ENCODE peak calls at places on chromosomes 11 and 22, in four cellular contexts. Y is heart left ventricle; Z is spleen; S is CD8-positive, alpha-beta memory T cell. M is an unnamed sample.
A peak's percentile ranks its signal among the peaks of the same experiment; 100 is the strongest.

GRCh38 chr11:1351278-1351937 is 38.3 kb upstream of the BRSK2 start:
- DNase-seq in Y (no peak), Z (peak; percentile 3), S (no peak), M (no peak)

GRCh38 chr22:42560781-42561180 is 7.0 kb downstream of the SERHL2 start:
- DNase-seq in Y (no peak), Z (no peak), S (no peak), M (no peak)

GRCh38 chr22:45376703-45377102 is 36.7 kb downstream of the SMC1B start:
- DNase-seq in Y (no peak), Z (no peak), S (no peak), M (peak; percentile 59)

GRCh38 chr11:44958165-44958564 is 7.5 kb upstream of the TP53I11 start:
- DNase-seq in Y (no peak), Z (no peak), S (no peak), M (no peak)

GRCh38 chr11:94183886-94184264 is 55.2 kb downstream of the PANX1 start:
- DNase-seq in Y (peak; percentile 46), Z (no peak), S (no peak), M (peak; percentile 49)

GRCh38 chr11:133467686-133468085 is 64.6 kb downstream of the OPCML start:
- DNase-seq in Y (no peak), Z (no peak), S (no peak), M (no peak)

GRCh38 chr11:75554258-75555022 is 7.6 kb upstream of the SERPINH1 start:
- DNase-seq in Y (peak; percentile 95), Z (no peak), S (no peak), M (peak; percentile 98)

GRCh38 chr11:104338186-104338585 is 174.2 kb upstream of the PDGFD start:
- DNase-seq in Y (no peak), Z (no peak), S (no peak), M (no peak)

GRCh38 chr11:45692808-45693453 is 27.5 kb upstream of the CHST1 start:
- DNase-seq in Y (no peak), Z (peak; percentile 18), S (no peak), M (no peak)

GRCh38 chr11:71129624-71130023 is 122.8 kb downstream of the SHANK2 start:
- DNase-seq in Y (no peak), Z (peak; percentile 24), S (no peak), M (no peak)

GRCh38 chr22:46803031-46803880 is 40.8 kb downstream of the TBC1D22A start:
- DNase-seq in Y (peak; percentile 49), Z (peak; percentile 93), S (peak; percentile 66), M (peak; percentile 76)

GRCh38 chr11:110076388-110076965 is 16.7 kb upstream of the ZC3H12C start:
- DNase-seq in Y (no peak), Z (no peak), S (no peak), M (no peak)

GRCh38 chr11:13229675-13230359 is 47.8 kb upstream of the BMAL1 start:
- DNase-seq in Y (no peak), Z (no peak), S (no peak), M (no peak)

GRCh38 chr11:80860632-80861031 is 1419.8 kb upstream of the TENM4 start:
- DNase-seq in Y (no peak), Z (no peak), S (no peak), M (no peak)

GRCh38 chr11:117305145-117305544 is 10.9 kb downstream of the BACE1 start:
- DNase-seq in Y (no peak), Z (no peak), S (no peak), M (no peak)

GRCh38 chr11:36048496-36049247 is 104.8 kb downstream of the LDLRAD3 start:
- DNase-seq in Y (no peak), Z (no peak), S (no peak), M (no peak)

GRCh38 chr11:2296913-2297622 is 4.7 kb downstream of the C11orf21 start:
- DNase-seq in Y (peak; percentile 13), Z (no peak), S (no peak), M (no peak)

GRCh38 chr11:61447601-61448551 is 18.0 kb downstream of the SDHAF2 start:
- DNase-seq in Y (peak; percentile 26), Z (no peak), S (no peak), M (no peak)

GRCh38 chr11:2799881-2800654 is 85.5 kb downstream of the CDKN1C start:
- DNase-seq in Y (peak; percentile 15), Z (peak; percentile 61), S (no peak), M (peak; percentile 14)

GRCh38 chr22:47835726-47836125 is 1073.3 kb downstream of the TBC1D22A start:
- DNase-seq in Y (no peak), Z (no peak), S (no peak), M (no peak)

GRCh38 chr11:124581817-124582216 is 12.0 kb downstream of the OR8A1 start:
- DNase-seq in Y (no peak), Z (no peak), S (no peak), M (no peak)

GRCh38 chr22:47168900-47169800 is 406.7 kb downstream of the TBC1D22A start:
- DNase-seq in Y (peak; percentile 15), Z (peak; percentile 63), S (no peak), M (peak; percentile 53)

GRCh38 chr11:118921929-118922744 is 3.6 kb downstream of the BCL9L start:
- DNase-seq in Y (peak; percentile 84), Z (peak; percentile 83), S (no peak), M (peak; percentile 96)

GRCh38 chr22:19576460-19577421 is 52.5 kb upstream of the CLDN5 start:
- DNase-seq in Y (peak; percentile 54), Z (no peak), S (no peak), M (no peak)

GRCh38 chr11:35682230-35683195 is 19.9 kb downstream of the TRIM44 start:
- DNase-seq in Y (no peak), Z (no peak), S (no peak), M (no peak)

GRCh38 chr11:74820763-74821162 is 72.1 kb downstream of the RNF169 start:
- DNase-seq in Y (no peak), Z (no peak), S (no peak), M (no peak)

GRCh38 chr11:77127674-77127968 is 425 bp upstream of the MYO7A start:
- DNase-seq in Y (no peak), Z (no peak), S (no peak), M (no peak)

GRCh38 chr11:34599406-34599901 is 21.4 kb upstream of the EHF start:
- DNase-seq in Y (no peak), Z (no peak), S (no peak), M (no peak)

GRCh38 chr11:76637491-76638266 is 32.9 kb downstream of the LRRC32 start:
- DNase-seq in Y (peak; percentile 77), Z (peak; percentile 95), S (no peak), M (peak; percentile 91)

GRCh38 chr11:44623716-44624491 is 58.4 kb downstream of the CD82 start:
- DNase-seq in Y (peak; percentile 40), Z (peak; percentile 72), S (no peak), M (no peak)

GRCh38 chr11:14906614-14907392 is 14.8 kb upstream of the CYP2R1 start:
- DNase-seq in Y (no peak), Z (peak; percentile 72), S (no peak), M (no peak)

GRCh38 chr22:50445071-50445879 is 29.6 kb downstream of the SBF1 start:
- DNase-seq in Y (no peak), Z (no peak), S (no peak), M (peak; percentile 56)

GRCh38 chr11:60887531-60887930 is 18.9 kb downstream of the PRPF19 start:
- DNase-seq in Y (no peak), Z (no peak), S (no peak), M (no peak)

GRCh38 chr11:8329961-8330361 is 66.3 kb upstream of the LMO1 start:
- DNase-seq in Y (no peak), Z (no peak), S (no peak), M (no peak)

GRCh38 chr11:122697636-122698167 is 42.2 kb downstream of the UBASH3B start:
- DNase-seq in Y (no peak), Z (no peak), S (no peak), M (peak; percentile 53)

DNA sequence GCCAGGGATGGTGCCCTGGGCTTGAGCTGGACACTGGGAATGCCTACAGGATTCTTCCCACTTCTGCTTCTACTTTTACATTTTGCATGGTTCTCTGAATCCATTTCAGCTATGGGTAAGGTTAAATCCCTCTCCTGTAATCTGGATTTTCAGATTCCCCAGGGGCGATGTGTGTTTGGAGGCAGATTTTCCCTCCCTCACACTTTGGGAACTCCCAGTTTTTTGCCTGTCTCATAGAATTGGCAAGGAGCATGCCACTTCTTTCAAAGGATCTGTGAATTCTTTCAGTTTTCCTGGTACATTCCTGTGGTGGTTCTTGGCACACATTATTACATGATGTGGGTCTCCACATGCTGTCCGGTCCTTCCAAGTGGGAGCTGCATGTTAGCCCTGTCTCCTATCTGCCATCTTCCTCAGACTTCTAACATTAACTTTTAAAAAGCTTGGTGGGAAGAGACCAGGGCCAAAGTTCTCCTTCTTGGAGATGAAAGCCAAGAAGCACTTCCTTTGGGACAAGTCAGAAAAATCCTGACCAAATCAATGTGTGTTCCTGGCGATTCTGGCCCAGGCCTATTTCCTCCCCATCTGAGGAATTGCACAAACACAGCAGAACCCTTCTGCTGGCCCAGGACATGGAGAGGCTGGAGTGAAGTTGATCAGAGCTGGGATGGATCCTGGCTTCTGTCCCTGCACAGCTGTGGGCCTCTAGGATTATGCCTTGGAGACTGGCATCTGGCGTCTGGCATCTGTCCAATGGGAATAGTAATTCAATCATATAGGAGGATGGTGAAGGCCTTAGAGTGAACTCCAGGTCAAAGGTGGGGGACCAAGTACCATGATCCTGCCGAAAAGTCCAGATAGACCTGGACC is 5.4 kb upstream of the APOL2 start:
- DNase-seq in Y (no peak), Z (no peak), S (no peak), M (peak; percentile 59)
- H3K4me3 ChIP-seq in Y (no peak overlapping the region), Z (no peak overlapping the region), S (no peak overlapping the region), M (no peak overlapping the region)

DNA sequence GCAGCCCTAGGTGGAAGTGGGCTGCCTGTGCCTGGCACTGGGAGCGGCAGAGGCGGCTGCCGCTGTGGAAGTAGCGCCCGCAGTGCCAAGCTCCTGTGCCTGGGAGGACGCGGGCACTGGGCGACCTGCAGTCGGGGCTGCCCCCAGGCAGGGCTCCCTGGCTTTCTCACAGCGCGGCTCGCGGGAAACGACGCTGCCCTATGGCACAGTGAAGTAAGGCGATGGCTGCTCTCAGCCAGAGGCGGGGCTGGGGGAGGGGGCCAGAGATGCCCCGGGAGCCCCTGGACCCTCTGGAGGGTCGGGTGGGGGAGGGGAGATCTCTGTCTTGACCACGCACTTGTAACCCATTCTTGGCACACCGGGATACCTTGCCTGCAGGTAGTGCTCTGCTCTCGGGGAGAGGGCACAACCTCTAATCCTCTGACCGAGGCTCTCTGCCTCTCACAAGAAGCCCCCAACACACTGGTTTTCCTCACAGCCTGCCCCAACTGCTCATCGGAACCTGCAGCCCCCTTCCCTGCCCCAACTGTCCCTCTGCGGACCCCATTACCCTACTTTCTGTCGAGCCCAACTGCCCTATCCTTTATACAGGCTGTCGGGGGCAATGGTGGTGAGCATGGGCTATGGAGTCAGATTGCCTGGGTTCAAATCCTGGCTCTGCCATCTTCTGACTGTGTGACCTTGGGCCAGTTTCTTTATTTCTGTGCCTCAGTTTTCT is 32.2 kb upstream of the TRIM29 start:
- DNase-seq in Y (no peak), Z (no peak), S (no peak), M (no peak)
- H3K27me3 ChIP-seq in Y (peaks cover 21% of the 10 kb centered on the region), Z (peaks cover 15% of the 10 kb centered on the region), S (peaks cover 44% of the 10 kb centered on the region), M (no peaks in the 10 kb centered on the region)

GRCh38 chr11:66704659-66705360 is 24.2 kb downstream of the SPTBN2 start:
- DNase-seq in Y (no peak), Z (no peak), S (no peak), M (no peak)
- H3K27ac ChIP-seq in Y (no peak overlapping the region), Z (no peak overlapping the region), S (no peak overlapping the region), M (no peak overlapping the region)

GRCh38 chr11:111723595-111723994 is 42.6 kb downstream of the PPP2R1B start:
- DNase-seq in Y (no peak), Z (no peak), S (no peak), M (no peak)
- H3K4me3 ChIP-seq in Y (no peak overlapping the region), Z (no peak overlapping the region), S (no peak overlapping the region), M (no peak overlapping the region)

GRCh38 chr11:130814440-130815073 is 101.7 kb downstream of the SNX19 start:
- DNase-seq in Y (no peak), Z (no peak), S (no peak), M (no peak)
- H3K27me3 ChIP-seq in Y (no peaks in the 10 kb centered on the region), Z (no peaks in the 10 kb centered on the region), S (no peaks in the 10 kb centered on the region), M (no peaks in the 10 kb centered on the region)

GRCh38 chr11:69000831-69001245 is 12.2 kb downstream of the MRGPRF start:
- DNase-seq in Y (peak; percentile 17), Z (peak; percentile 36), S (no peak), M (peak; percentile 78)
- H3K27ac ChIP-seq in Y (no peak overlapping the region), Z (peak overlapping the region; percentile 30), S (no peak overlapping the region), M (peak overlapping the region; percentile 72)

M was measured in right cardiac atrium.